ENCODE peak calls at places on chromosomes 12 and 14, in seven cellular contexts. T is lower lobe of right lung, K is memory B cell, F is COR-L47, X is C1 segment of cervical spinal cord, W is GM04503, P is cardiac muscle cell. Q is an unnamed sample.

GRCh38 chr12:104951759-104952509 is 6.2 kb downstream of the SLC41A2 start:
- DNase-seq in K (no peak), T (no peak), X (no peak), P (peak), W (no peak), F (no peak), Q (peak)

GRCh38 chr12:9868271-9868815 is 811 bp downstream of the CLEC2B start:
- DNase-seq in K (no peak), F (no peak), T (no peak), X (no peak), W (no peak), P (peak), Q (no peak)

GRCh38 chr12:107917912-107918800 is 143.7 kb downstream of the ASCL4 start:
- DNase-seq in K (peak), W (no peak), F (peak), T (no peak), X (no peak), P (peak), Q (peak)

GRCh38 chr14:32779845-32780244 is 158.8 kb upstream of the NPAS3 start:
- DNase-seq in K (no peak), W (no peak), P (peak), X (no peak), T (no peak), F (no peak), Q (no peak)

GRCh38 chr14:21090940-21091663 is 7.4 kb downstream of the ZNF219 start:
- DNase-seq in X (no peak), P (no peak), T (no peak), F (no peak), W (no peak), K (no peak), Q (no peak)

GRCh38 chr14:72812292-72812851 is 81.5 kb downstream of the DPF3 start:
- DNase-seq in X (peak), F (no peak), P (no peak), K (no peak), W (no peak), T (no peak), Q (no peak)

GRCh38 chr14:102222009-102222575 is 82.4 kb downstream of the WDR20 start:
- DNase-seq in K (no peak), F (no peak), T (no peak), X (no peak), W (no peak), P (no peak), Q (no peak)

GRCh38 chr12:104115587-104115975 is 22.4 kb downstream of the NFYB start:
- DNase-seq in P (no peak), F (no peak), X (no peak), K (no peak), T (no peak), W (no peak), Q (no peak)

GRCh38 chr14:91947196-91948184 is at the start of gene FBLN5:
- DNase-seq in P (peak), W (peak), F (no peak), T (peak), X (no peak), K (no peak), Q (peak)

GRCh38 chr14:97976861-97977260 is 1179.7 kb downstream of the VRK1 start:
- DNase-seq in T (peak), P (no peak), W (no peak), K (no peak), X (no peak), F (no peak), Q (no peak)

GRCh38 chr14:67497716-67498115 is 9.2 kb upstream of the TMEM229B start:
- DNase-seq in K (no peak), T (no peak), X (no peak), F (no peak), W (no peak), P (no peak), Q (no peak)

GRCh38 chr14:105760691-105761344 is 234.4 kb downstream of the TMEM121 start:
- DNase-seq in P (no peak), F (no peak), T (peak), K (no peak), X (no peak), W (no peak), Q (no peak)

GRCh38 chr12:38895446-38895845 is 9.9 kb downstream of the CPNE8 start:
- DNase-seq in F (no peak), W (no peak), K (no peak), T (no peak), P (no peak), X (no peak), Q (no peak)

GRCh38 chr12:124323771-124324530 is 29.1 kb downstream of the RFLNA start:
- DNase-seq in K (no peak), W (no peak), P (no peak), F (no peak), T (no peak), X (no peak), Q (no peak)

GRCh38 chr12:45336331-45336730 is 120.4 kb downstream of the ANO6 start:
- DNase-seq in X (no peak), P (peak), F (no peak), W (peak), K (no peak), T (no peak), Q (peak)

GRCh38 chr12:47190271-47190750 is 110.6 kb upstream of the AMIGO2 start:
- DNase-seq in F (no peak), W (peak), T (no peak), X (no peak), K (no peak), P (peak), Q (no peak)

GRCh38 chr12:6373022-6373787 is 2.2 kb downstream of the SCNN1A start:
- DNase-seq in T (peak), F (peak), X (no peak), W (no peak), P (no peak), K (no peak), Q (no peak)

GRCh38 chr12:101769865-101770264 is 30.6 kb upstream of the SYCP3 start:
- DNase-seq in F (no peak), P (no peak), K (no peak), X (no peak), W (no peak), T (no peak), Q (no peak)

GRCh38 chr12:48105321-48105866 is 485 bp downstream of the SENP1 start:
- DNase-seq in W (peak), F (no peak), T (no peak), K (peak), P (no peak), X (no peak), Q (no peak)

GRCh38 chr14:65940056-65940735 is 527.7 kb downstream of the FUT8 start:
- DNase-seq in K (no peak), T (no peak), W (no peak), F (peak), P (no peak), X (no peak), Q (no peak)

GRCh38 chr12:65319680-65320193 is 41.3 kb downstream of the MSRB3 start:
- DNase-seq in P (peak), K (no peak), F (no peak), T (no peak), W (no peak), X (no peak), Q (no peak)

GRCh38 chr12:107557589-107558100 is 128.0 kb upstream of the PWP1 start:
- DNase-seq in P (no peak), K (no peak), W (no peak), F (no peak), X (no peak), T (no peak), Q (no peak)

GRCh38 chr14:102781063-102781462 is 3.8 kb downstream of the TRAF3 start:
- DNase-seq in F (no peak), X (no peak), K (no peak), T (no peak), P (no peak), W (no peak), Q (no peak)

GRCh38 chr12:13175499-13175898 is 21.0 kb upstream of the EMP1 start:
- DNase-seq in P (no peak), W (no peak), T (no peak), K (no peak), F (no peak), X (no peak), Q (peak)

GRCh38 chr14:96260341-96260821 is 4.4 kb downstream of the BDKRB1 start:
- DNase-seq in F (no peak), K (no peak), W (peak), P (peak), T (no peak), X (no peak), Q (peak)

GRCh38 chr12:3164454-3165310 is 87.5 kb downstream of the TSPAN9 start:
- DNase-seq in P (no peak), F (no peak), K (no peak), T (no peak), W (no peak), X (no peak), Q (no peak)

GRCh38 chr12:12600659-12601058 is 11.0 kb upstream of the CREBL2 start:
- DNase-seq in F (no peak), P (no peak), W (no peak), K (no peak), X (peak), T (peak), Q (no peak)

GRCh38 chr14:26444745-26445144 is 153.1 kb downstream of the NOVA1 start:
- DNase-seq in F (no peak), W (no peak), K (no peak), X (no peak), T (no peak), P (peak), Q (peak)

GRCh38 chr12:50070314-50071060 is 13.1 kb downstream of the ASIC1 start:
- DNase-seq in P (peak), T (peak), W (no peak), K (peak), F (peak), X (peak), Q (peak)

GRCh38 chr12:13666806-13667205 is 314.6 kb downstream of the GRIN2B start:
- DNase-seq in F (no peak), P (no peak), T (no peak), W (no peak), K (no peak), X (no peak), Q (no peak)

GRCh38 chr14:59337151-59337611 is 128.0 kb downstream of the GPR135 start:
- DNase-seq in K (no peak), P (peak), W (no peak), X (no peak), T (peak), F (no peak), Q (peak)

GRCh38 chr12:115384391-115384790 is 700.4 kb upstream of the TBX3 start:
- DNase-seq in F (no peak), T (no peak), P (no peak), X (no peak), K (no peak), W (no peak), Q (no peak)